ENCODE peak calls at places on chromosomes 13 and 19, in seven cellular contexts. J is SK-N-SH, H is colonic mucosa, Q is HCT116, M is DND-41, B is endodermal cell, O is fibroblast of lung. S is an unnamed sample.

GRCh38 chr13:45007225-45007624 is 17.9 kb downstream of the GPALPP1 start:
- DNase-seq in B (no peak), M (no peak), O (no peak), Q (no peak), J (no peak), H (no peak), S (no peak)

GRCh38 chr13:30181856-30182651 is 125.3 kb downstream of the KATNAL1 start:
- DNase-seq in B (peak), J (no peak), H (no peak), O (no peak), M (no peak), Q (no peak), S (no peak)

GRCh38 chr13:36736119-36736726 is 62.4 kb downstream of the SERTM1 start:
- DNase-seq in M (peak), J (peak), Q (peak), O (peak), H (peak), B (peak), S (peak)

GRCh38 chr19:30854661-30855060 is 482.5 kb downstream of the ZNF536 start:
- DNase-seq in J (no peak), B (no peak), M (no peak), H (no peak), O (no peak), Q (no peak), S (no peak)

GRCh38 chr13:113291997-113292862 is 4.8 kb upstream of the LAMP1 start:
- DNase-seq in J (peak), H (peak), M (no peak), O (peak), B (peak), Q (no peak), S (peak)

GRCh38 chr19:1164684-1165531 is 9.2 kb downstream of the SBNO2 start:
- DNase-seq in H (peak), J (no peak), B (no peak), O (no peak), M (no peak), Q (no peak), S (no peak)

GRCh38 chr13:40375522-40376171 is 290.8 kb downstream of the FOXO1 start:
- DNase-seq in Q (no peak), M (no peak), O (no peak), J (peak), B (no peak), H (no peak), S (no peak)

GRCh38 chr13:41766439-41766838 is 194.5 kb downstream of the VWA8 start:
- DNase-seq in M (no peak), H (no peak), B (no peak), Q (no peak), J (no peak), O (no peak), S (no peak)

GRCh38 chr13:31982540-31982939 is 49.0 kb upstream of the FRY start:
- DNase-seq in Q (peak), J (peak), O (peak), H (peak), B (no peak), M (no peak), S (peak)

GRCh38 chr19:32201211-32201610 is 144.2 kb upstream of the ZNF507 start:
- DNase-seq in J (no peak), M (no peak), H (no peak), B (no peak), Q (no peak), O (no peak), S (no peak)

GRCh38 chr13:49545661-49546060 is 39.7 kb downstream of the RCBTB1 start:
- DNase-seq in H (no peak), B (peak), Q (no peak), J (no peak), O (no peak), M (no peak), S (no peak)

GRCh38 chr13:34246511-34246910 is 428.6 kb downstream of the RFC3 start:
- DNase-seq in J (no peak), O (peak), Q (no peak), H (no peak), M (no peak), B (no peak), S (no peak)

GRCh38 chr19:1853295-1854031 is 5.2 kb upstream of the REXO1 start:
- DNase-seq in Q (peak), O (peak), H (peak), B (peak), J (peak), M (peak), S (peak)

GRCh38 chr13:106350208-106350607 is 185.3 kb downstream of the EFNB2 start:
- DNase-seq in J (no peak), Q (peak), M (no peak), B (peak), H (peak), O (no peak), S (no peak)

GRCh38 chr19:50975766-50976165 is 6.4 kb upstream of the KLK6 start:
- DNase-seq in O (no peak), J (no peak), Q (peak), B (peak), H (peak), M (no peak), S (no peak)

DNA sequence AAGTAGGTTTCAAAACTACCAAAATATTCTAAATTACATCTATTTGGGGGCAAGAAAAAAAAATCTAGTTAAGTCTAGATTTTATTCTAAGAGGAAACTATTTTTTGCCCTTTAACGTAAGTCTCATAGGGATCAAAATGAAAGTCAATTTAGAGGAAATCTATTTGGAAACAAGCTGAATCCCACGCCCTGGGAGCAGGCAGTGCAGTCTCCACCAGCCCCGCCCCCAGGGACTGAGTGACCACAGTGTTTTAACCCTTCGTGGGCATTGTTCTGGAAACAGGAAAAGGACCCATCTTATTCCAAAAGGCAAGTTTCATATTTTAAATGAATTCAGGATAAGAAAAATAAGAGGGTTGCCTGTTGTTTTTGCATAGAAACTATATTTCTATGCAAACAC is 209.7 kb downstream of the SPRY2 start:
- DNase-seq in H (peak), Q (no peak), O (peak), M (no peak), J (peak), B (peak), S (peak)
- H3K4me3 ChIP-seq in H (peak), Q (no peak), O (peak), M (no peak), J (peak), B (no peak), S (peak)

GRCh38 chr13:97249797-97250495 is 27.8 kb downstream of the MBNL2 start:
- DNase-seq in M (no peak), J (no peak), H (no peak), Q (no peak), O (no peak), B (no peak), S (no peak)
- H3K9ac ChIP-seq in M (no peak), J (peak), H (no peak), Q (no peak), O (no peak), B (no peak), S (peak)

GRCh38 chr13:23778879-23779278 is 110.3 kb downstream of the MIPEP start:
- DNase-seq in H (no peak), J (no peak), M (no peak), O (peak), Q (no peak), B (no peak), S (peak)

GRCh38 chr13:23778007-23778687 is 111.1 kb downstream of the MIPEP start:
- DNase-seq in B (no peak), M (no peak), J (no peak), O (peak), Q (no peak), H (no peak), S (peak)

GRCh38 chr13:23772717-23773116 is 116.5 kb downstream of the MIPEP start:
- DNase-seq in J (no peak), M (no peak), B (no peak), Q (no peak), O (no peak), H (no peak), S (no peak)

GRCh38 chr13:23777571-23777870 is 111.7 kb downstream of the MIPEP start:
- DNase-seq in H (no peak), M (no peak), Q (no peak), B (no peak), J (no peak), O (no peak), S (no peak)

DNA sequence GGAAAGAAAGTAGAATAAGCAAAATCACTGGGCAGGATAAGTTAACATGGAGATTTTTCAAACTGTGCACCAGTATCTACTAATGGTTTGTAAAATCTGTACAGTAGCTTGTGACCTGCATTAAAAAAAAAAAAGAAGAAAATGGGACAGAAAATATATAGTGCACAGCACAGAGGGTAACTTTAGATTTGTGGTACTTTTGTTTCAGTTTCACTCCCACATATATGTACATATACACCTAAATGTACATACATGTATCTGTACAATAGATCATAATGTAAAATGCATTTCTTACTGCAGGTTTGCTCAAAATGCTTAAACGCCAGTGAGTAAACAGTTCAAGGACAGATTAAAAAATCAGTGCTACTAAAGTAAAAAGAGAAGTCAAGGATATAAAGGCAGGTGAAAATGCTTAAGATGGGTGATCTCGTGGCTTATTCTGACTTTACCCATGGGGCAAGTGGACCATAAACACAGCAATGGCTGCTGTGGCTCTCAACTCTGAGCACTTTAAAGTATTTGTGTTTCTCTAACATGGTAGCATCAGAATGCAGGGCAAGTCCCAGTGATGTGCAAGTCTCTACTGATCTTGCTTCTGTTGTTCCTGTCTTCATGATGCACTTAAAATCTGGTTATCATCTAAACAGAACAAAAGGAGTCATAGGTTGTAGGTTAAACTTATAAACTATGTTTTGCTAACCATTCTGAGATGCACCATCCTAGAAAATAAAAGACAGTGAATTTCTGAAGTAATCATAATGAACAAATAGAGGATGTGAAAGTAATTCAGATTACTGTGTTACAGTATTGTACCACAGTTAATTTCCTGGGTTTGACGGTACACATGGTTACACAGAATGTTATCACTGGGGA is 112.3 kb downstream of the MIPEP start:
- DNase-seq in H (no peak), B (no peak), Q (no peak), J (no peak), O (no peak), M (no peak), S (no peak)
- H3K4me3 ChIP-seq in H (no peak), B (no peak), Q (no peak), J (no peak), O (no peak), M (no peak), S (no peak)

DNA sequence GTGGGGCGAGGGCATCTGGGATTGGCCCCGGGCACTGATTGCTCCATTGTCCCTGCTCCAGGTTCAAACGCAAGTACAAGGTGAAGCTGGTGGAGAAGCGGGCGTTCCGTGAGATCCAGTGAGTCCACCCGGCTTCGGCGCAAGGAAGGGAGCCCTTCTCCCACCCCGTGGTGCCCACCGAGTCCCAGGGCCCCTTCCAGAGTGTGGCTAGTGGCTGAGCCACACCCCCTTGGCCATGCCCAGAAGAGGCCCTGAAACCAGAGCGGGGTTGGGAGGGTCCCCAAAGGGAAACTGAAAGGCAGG is 11.2 kb downstream of the NOP53 start:
- DNase-seq in J (no peak), B (no peak), Q (no peak), O (no peak), M (no peak), H (no peak), S (no peak)
- H3K9ac ChIP-seq in J (no peak), B (no peak), Q (no peak), O (no peak), M (no peak), H (no peak), S (no peak)

DNA sequence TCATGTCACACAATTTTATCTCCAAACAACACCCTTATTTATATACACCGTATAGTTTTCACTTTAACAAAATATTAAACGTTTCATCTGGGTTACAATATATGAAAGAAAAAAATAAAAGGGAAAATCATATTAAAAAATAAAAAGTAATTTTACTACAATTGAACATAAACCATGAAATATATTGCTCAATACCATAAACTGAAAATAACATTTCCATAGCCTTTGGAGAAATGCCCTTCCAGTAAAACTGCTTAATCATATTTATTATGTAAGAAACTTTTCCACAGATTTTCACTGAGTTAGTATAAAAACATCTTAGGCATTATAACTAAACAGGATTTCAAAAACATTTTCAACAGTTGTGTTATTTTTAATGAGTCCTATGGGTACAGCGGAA is 1.5 kb upstream of the ZNF347 start:
- DNase-seq in M (no peak), Q (no peak), H (no peak), O (no peak), J (no peak), B (no peak), S (no peak)
- H3K4me3 ChIP-seq in M (no peak), Q (no peak), H (no peak), O (no peak), J (no peak), B (no peak), S (no peak)

GRCh38 chr19:16095071-16095571 is 16.6 kb upstream of the RAB8A start:
- DNase-seq in Q (no peak), J (no peak), M (no peak), O (no peak), B (no peak), H (no peak), S (no peak)
- H3K9ac ChIP-seq in Q (no peak), J (no peak), M (no peak), O (no peak), B (no peak), H (no peak), S (peak)

GRCh38 chr13:77729502-77730221 is 32.2 kb downstream of the SLAIN1 start:
- DNase-seq in M (no peak), H (no peak), B (no peak), Q (no peak), O (no peak), J (no peak), S (no peak)
- H3K4me3 ChIP-seq in M (no peak), H (no peak), B (no peak), Q (no peak), O (no peak), J (no peak), S (no peak)